ENCODE peak calls at places on chromosomes 16 and 17, in six cellular contexts. V, F, T, G, L and W are unnamed samples.

GRCh38 chr17:38885044-38885727 is 15.3 kb downstream of the LASP1 start:
- DNase-seq in V (peak), F (no peak), T (no peak), G (peak), L (no peak), W (no peak)

GRCh38 chr17:21711182-21711581 is 18.9 kb downstream of the KCNJ18 start:
- DNase-seq in V (no peak), F (no peak), T (no peak), G (no peak), L (no peak), W (no peak)

GRCh38 chr16:16095646-16096045 is 127.6 kb downstream of the ABCC6 start:
- DNase-seq in V (no peak), F (no peak), T (no peak), G (no peak), L (no peak), W (no peak)

GRCh38 chr17:62898239-62898864 is 67.7 kb upstream of the TANC2 start:
- DNase-seq in V (no peak), F (no peak), T (no peak), G (no peak), L (no peak), W (no peak)

GRCh38 chr17:48544356-48545021 is 420 bp downstream of the HOXB2 start:
- DNase-seq in V (peak), F (no peak), T (no peak), G (peak), L (peak), W (no peak)

GRCh38 chr16:85460983-85461813 is 151.9 kb upstream of the GSE1 start:
- DNase-seq in V (no peak), F (no peak), T (peak), G (no peak), L (no peak), W (no peak)

GRCh38 chr17:32517982-32518381 is 31.2 kb downstream of the CDK5R1 start:
- DNase-seq in V (no peak), F (no peak), T (no peak), G (no peak), L (no peak), W (no peak)

GRCh38 chr17:39598047-39598481 is 9.7 kb downstream of the NEUROD2 start:
- DNase-seq in V (no peak), F (no peak), T (no peak), G (peak), L (no peak), W (no peak)

GRCh38 chr17:17343896-17344506 is 40.8 kb downstream of the NT5M start:
- DNase-seq in V (peak), F (no peak), T (no peak), G (peak), L (no peak), W (peak)

GRCh38 chr16:69839240-69839688 is 77.1 kb downstream of the WWP2 start:
- DNase-seq in V (peak), F (no peak), T (no peak), G (no peak), L (no peak), W (no peak)

GRCh38 chr17:13925579-13925978 is 143.7 kb upstream of the COX10 start:
- DNase-seq in V (no peak), F (no peak), T (peak), G (no peak), L (no peak), W (no peak)

GRCh38 chr17:48052956-48053757 is 5.0 kb downstream of the NFE2L1 start:
- DNase-seq in V (peak), F (no peak), T (no peak), G (peak), L (peak), W (no peak)

GRCh38 chr17:80949451-80950421 is 41.9 kb upstream of the CHMP6 start:
- DNase-seq in V (no peak), F (no peak), T (no peak), G (peak), L (no peak), W (peak)

GRCh38 chr17:17849147-17849820 is 12.5 kb upstream of the SREBF1 start:
- DNase-seq in V (peak), F (no peak), T (peak), G (peak), L (no peak), W (peak)

GRCh38 chr17:59152925-59153324 is 2.1 kb downstream of the SKA2 start:
- DNase-seq in V (no peak), F (no peak), T (no peak), G (no peak), L (no peak), W (no peak)

GRCh38 chr16:66103245-66103644 is 263.2 kb upstream of the CDH5 start:
- DNase-seq in V (no peak), F (no peak), T (no peak), G (no peak), L (no peak), W (no peak)

GRCh38 chr16:68486671-68487495 is 38.6 kb upstream of the SMPD3 start:
- DNase-seq in V (peak), F (no peak), T (no peak), G (no peak), L (no peak), W (no peak)

GRCh38 chr17:35467824-35468223 is 19.3 kb upstream of the SLFN13 start:
- DNase-seq in V (no peak), F (no peak), T (no peak), G (no peak), L (no peak), W (no peak)

GRCh38 chr17:77928519-77929179 is 29.9 kb upstream of the TNRC6C start:
- DNase-seq in V (no peak), F (no peak), T (no peak), G (no peak), L (no peak), W (no peak)

GRCh38 chr17:74592087-74592990 is at the start of gene CD300LD:
- DNase-seq in V (no peak), F (no peak), T (peak), G (no peak), L (no peak), W (no peak)

GRCh38 chr16:68097088-68097487 is 11.9 kb downstream of the NFATC3 start:
- DNase-seq in V (no peak), F (no peak), T (no peak), G (no peak), L (no peak), W (no peak)

GRCh38 chr17:40087049-40087794 is 13.2 kb downstream of the NR1D1 start:
- DNase-seq in V (no peak), F (no peak), T (no peak), G (no peak), L (no peak), W (no peak)

GRCh38 chr17:27633312-27634025 is 2.5 kb downstream of the LGALS9 start:
- DNase-seq in V (no peak), F (no peak), T (no peak), G (no peak), L (no peak), W (no peak)

GRCh38 chr16:2771496-2772402 is 5.3 kb downstream of the ELOB start:
- DNase-seq in V (no peak), F (no peak), T (peak), G (no peak), L (no peak), W (no peak)

GRCh38 chr17:80457236-80457856 is 19.1 kb downstream of the NPTX1 start:
- DNase-seq in V (no peak), F (no peak), T (peak), G (no peak), L (no peak), W (no peak)

GRCh38 chr17:49677134-49677932 is 564 bp downstream of the SPOP start:
- DNase-seq in V (peak), F (peak), T (peak), G (peak), L (peak), W (peak)

GRCh38 chr17:49681336-49681735 is 3.4 kb upstream of the SPOP start:
- DNase-seq in V (peak), F (no peak), T (no peak), G (no peak), L (no peak), W (no peak)

GRCh38 chr17:49680314-49680713 is 2.4 kb upstream of the SPOP start:
- DNase-seq in V (peak), F (no peak), T (no peak), G (no peak), L (no peak), W (no peak)

GRCh38 chr17:49676276-49676868 is 1.5 kb downstream of the SPOP start:
- DNase-seq in V (no peak), F (no peak), T (peak), G (no peak), L (no peak), W (peak)

GRCh38 chr17:49677933-49678847 is at the start of gene SPOP:
- DNase-seq in V (peak), F (peak), T (peak), G (peak), L (peak), W (peak)
- TF ChIP-seq POLR2A in V (peak), F (peak), T (peak), G (peak), L (peak), W (peak)

GRCh38 chr16:87492721-87493554 is at the start of gene ZCCHC14:
- DNase-seq in V (peak), F (peak), T (peak), G (peak), L (peak), W (peak)
- TF ChIP-seq POLR2A in V (peak), F (peak), T (no peak), G (peak), L (peak), W (no peak)

GRCh38 chr16:89268585-89268984 is 51.1 kb downstream of the ZNF778 start:
- DNase-seq in V (no peak), F (no peak), T (no peak), G (peak), L (no peak), W (no peak)
- TF ChIP-seq POLR2A in V (no peak), F (no peak), T (no peak), G (no peak), L (no peak), W (no peak)

DNA sequence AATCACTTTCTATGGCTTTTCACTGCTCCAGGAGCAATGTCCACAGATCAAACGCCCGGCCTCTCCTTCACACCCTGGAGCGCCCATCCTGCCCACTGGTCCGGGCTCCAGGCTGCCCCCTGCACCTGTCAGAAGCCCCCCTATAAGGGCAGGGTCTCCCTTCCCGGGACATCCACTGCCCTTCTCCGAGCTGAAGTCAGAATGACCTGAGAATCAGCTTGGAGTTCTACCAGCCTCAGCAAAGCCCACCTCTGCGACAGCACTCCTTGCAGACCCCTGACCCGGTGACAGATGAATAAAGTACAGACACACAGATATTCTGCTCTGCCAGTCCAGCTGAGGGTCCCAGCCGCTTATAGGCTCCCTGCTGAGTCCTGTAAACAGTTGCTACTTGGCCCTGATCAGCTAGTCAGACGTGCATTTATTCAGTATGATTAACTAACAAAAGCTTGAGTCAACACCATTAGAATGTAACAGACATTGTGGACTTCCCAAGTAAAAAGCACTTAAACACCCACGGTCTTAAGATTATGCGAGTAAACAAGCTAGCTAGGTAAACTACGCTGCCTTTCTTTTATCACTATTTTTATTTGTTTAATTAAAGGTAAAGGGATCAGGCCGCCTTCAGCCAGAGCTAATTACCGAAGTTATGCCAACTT is 4.8 kb downstream of the SLC7A5 start:
- DNase-seq in V (no peak), F (no peak), T (no peak), G (no peak), L (no peak), W (no peak)
- TF ChIP-seq POLR2A in V (no peak), F (no peak), T (no peak), G (no peak), L (no peak), W (no peak)